ENCODE peak calls at places on chromosomes 11 and 22, in seven cellular contexts. L is HCT116, F is SK-N-SH, X is HepG2, C is K562, I is GM12878, Q is H1. D is an unnamed sample.

GRCh38 chr11:3989891-3990290 is 104.7 kb upstream of the RRM1 start:
- DNase-seq in F (no peak), L (no peak), I (peak; percentile 32), C (no peak), Q (no peak), X (no peak), D (no peak)

GRCh38 chr11:100635194-100635593 is 51.9 kb upstream of the ARHGAP42 start:
- DNase-seq in L (no peak), Q (no peak), C (no peak), X (no peak), I (no peak), F (no peak), D (no peak)

GRCh38 chr11:80109031-80109430 is 668.2 kb upstream of the TENM4 start:
- DNase-seq in F (no peak), L (no peak), C (no peak), Q (no peak), X (no peak), I (no peak), D (no peak)

GRCh38 chr22:36999463-36999862 is 19.8 kb downstream of the TST start:
- DNase-seq in F (no peak), X (no peak), L (peak; percentile 37), C (no peak), I (no peak), Q (no peak), D (no peak)

GRCh38 chr11:47946682-47947575 is 33.4 kb upstream of the PTPRJ start:
- DNase-seq in C (peak; percentile 85), Q (no peak), X (no peak), F (no peak), I (no peak), L (peak; percentile 84), D (peak; percentile 69)

GRCh38 chr11:34425863-34426262 is 12.9 kb upstream of the CAT start:
- DNase-seq in C (no peak), F (no peak), X (no peak), I (no peak), Q (no peak), L (no peak), D (no peak)

GRCh38 chr11:2825886-2826678 is 59.5 kb downstream of the CDKN1C start:
- DNase-seq in C (no peak), L (no peak), Q (no peak), X (peak; percentile 60), F (peak; percentile 38), I (no peak), D (peak; percentile 54)

GRCh38 chr22:39401301-39401631 is 1.7 kb downstream of the TAB1 start:
- DNase-seq in I (no peak), F (no peak), C (no peak), X (no peak), Q (no peak), L (no peak), D (no peak)

GRCh38 chr22:32564170-32565001 is 89.8 kb downstream of the FBXO7 start:
- DNase-seq in L (no peak), C (no peak), I (no peak), Q (no peak), F (no peak), X (no peak), D (no peak)

GRCh38 chr11:134616048-134616447 is 204.0 kb upstream of the B3GAT1 start:
- DNase-seq in Q (peak; percentile 19), C (no peak), X (no peak), L (no peak), I (no peak), F (no peak), D (no peak)

GRCh38 chr11:101299210-101299609 is 169.6 kb upstream of the PGR start:
- DNase-seq in F (no peak), Q (no peak), C (no peak), L (no peak), I (no peak), X (no peak), D (peak; percentile 97)

GRCh38 chr22:36088292-36088691 is 59.7 kb upstream of the RBFOX2 start:
- DNase-seq in L (no peak), I (no peak), F (no peak), Q (no peak), C (no peak), X (no peak), D (no peak)

GRCh38 chr11:67374571-67375276 is 1.3 kb upstream of the CLCF1 start:
- DNase-seq in L (no peak), Q (peak; percentile 63), C (no peak), I (no peak), F (no peak), X (no peak), D (no peak)

GRCh38 chr11:66988238-66988637 is 13.1 kb downstream of the C11orf86 start:
- DNase-seq in X (no peak), C (no peak), I (no peak), F (no peak), L (no peak), Q (no peak), D (no peak)

GRCh38 chr22:45645526-45646414 is 25.9 kb upstream of the ATXN10 start:
- DNase-seq in Q (peak; percentile 97), I (no peak), F (peak; percentile 94), L (peak; percentile 26), X (no peak), C (peak; percentile 78), D (peak; percentile 73)

GRCh38 chr22:17939011-17939410 is 85.3 kb downstream of the MICAL3 start:
- DNase-seq in I (no peak), L (no peak), Q (no peak), C (no peak), F (no peak), X (no peak), D (no peak)

GRCh38 chr11:23095650-23096049 is 235.4 kb upstream of the CCDC179 start:
- DNase-seq in X (no peak), Q (no peak), F (no peak), C (no peak), L (no peak), I (no peak), D (no peak)

GRCh38 chr11:48058064-48058463 is 77.7 kb downstream of the PTPRJ start:
- DNase-seq in C (no peak), F (no peak), X (no peak), I (no peak), Q (no peak), L (no peak), D (no peak)

DNA sequence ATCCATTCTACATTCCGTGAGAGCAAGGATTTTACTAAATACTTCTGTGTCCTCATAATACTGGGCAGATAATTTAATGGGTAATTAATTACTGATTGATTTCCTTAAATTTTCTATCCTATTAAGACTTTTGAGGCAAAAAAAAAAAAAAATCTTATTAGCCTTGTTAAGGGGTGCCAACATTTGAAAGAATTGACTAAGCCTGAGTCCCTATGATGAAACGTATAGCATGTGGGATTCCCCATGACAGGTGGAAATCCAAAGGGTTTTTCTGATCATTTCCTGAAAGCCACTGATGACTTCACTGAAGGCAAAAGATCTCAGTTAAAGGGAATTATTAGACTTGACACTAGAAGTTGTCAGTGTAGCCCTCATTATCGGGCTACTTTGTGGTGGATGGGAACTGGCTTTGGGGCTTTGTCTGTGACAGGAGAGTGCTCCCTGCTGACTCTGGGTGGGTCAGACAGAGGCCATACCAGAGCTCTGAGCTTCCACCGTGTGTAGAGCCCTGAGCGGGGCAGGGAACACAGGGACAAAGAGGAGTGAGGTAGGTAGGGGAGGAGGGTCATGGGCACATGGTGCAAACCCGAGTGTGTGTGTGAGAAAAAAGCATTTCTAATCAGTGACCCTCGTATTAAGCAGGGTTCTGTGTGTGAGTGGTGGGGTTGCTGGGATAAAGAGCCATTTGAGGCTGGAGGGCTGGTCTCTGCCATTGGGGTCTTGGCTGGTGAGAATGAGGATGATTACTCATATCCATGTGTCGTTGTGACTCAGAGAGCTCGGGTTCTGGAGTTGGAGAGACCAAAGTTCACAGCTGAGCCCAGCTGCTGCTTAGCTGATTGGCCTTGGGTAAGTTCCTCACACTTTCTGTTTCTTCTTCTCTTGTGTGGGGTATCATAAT is 101.1 kb downstream of the GRIK4 start:
- DNase-seq in C (no peak), I (peak; percentile 94), L (no peak), Q (no peak), F (no peak), X (peak; percentile 45), D (no peak)
- TF ChIP-seq JUND in C (no peak), I (peak; percentile 71), L (no peak), Q (no peak), F (no peak), X (no peak), D (no peak)

DNA sequence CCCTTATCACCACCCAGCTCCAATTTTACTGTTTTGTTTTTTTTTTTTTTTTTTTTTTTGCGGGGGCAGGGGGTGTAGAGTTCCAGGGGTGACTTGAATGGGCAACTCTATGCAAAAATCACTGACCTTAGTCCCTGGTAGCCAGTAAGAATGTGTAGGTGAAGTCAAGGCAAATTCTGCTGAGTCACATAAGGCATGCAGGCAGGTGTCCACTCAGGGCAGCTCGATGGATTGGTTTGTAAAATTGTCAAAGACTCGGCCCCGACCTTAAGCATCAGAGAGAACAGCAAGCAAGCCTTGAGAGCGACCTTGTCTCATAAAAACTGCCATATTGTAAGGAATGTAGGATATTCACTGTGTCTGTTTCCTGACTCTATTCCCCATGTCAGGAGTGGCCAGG is 151.3 kb upstream of the SEZ6L start:
- DNase-seq in X (no peak), L (no peak), I (no peak), Q (no peak), F (no peak), C (no peak), D (no peak)
- TF ChIP-seq JUND in X (no peak), L (no peak), I (no peak), Q (no peak), F (no peak), C (no peak), D (no peak)

GRCh38 chr11:43359432-43359818 is 705 bp downstream of the TTC17 start:
- DNase-seq in F (peak; percentile 51), L (no peak), X (peak; percentile 16), Q (no peak), C (no peak), I (peak; percentile 21), D (peak; percentile 55)
- TF ChIP-seq JUND in F (no peak), L (no peak), X (no peak), Q (no peak), C (no peak), I (no peak), D (no peak)

DNA sequence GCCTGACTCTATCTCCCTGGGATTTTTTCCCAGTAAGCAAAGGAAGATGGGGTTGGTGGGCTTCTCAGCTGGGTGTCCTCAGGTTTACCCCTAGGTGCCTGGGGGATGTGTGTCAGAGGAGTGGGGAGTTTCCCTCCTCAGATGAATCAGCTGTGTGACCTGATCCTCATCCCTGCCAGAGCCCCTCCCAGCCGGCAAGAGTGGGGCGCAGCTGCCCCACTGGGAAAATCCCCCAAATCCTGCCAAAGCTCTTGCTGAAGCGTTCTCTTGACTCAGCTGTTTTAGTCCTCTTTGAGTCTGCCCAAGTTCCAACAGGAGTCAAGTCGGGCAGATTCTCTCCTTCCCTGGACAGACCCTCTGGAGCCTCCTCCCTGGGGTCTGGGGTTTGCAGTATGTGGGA is 6.0 kb downstream of the C11orf68 start:
- DNase-seq in Q (no peak), F (no peak), X (no peak), I (no peak), C (no peak), L (no peak), D (no peak)
- TF ChIP-seq JUND in Q (no peak), F (no peak), X (no peak), I (no peak), C (no peak), L (no peak), D (no peak)

D was measured in T47D.